ENCODE peak calls at places on chromosomes 1 and 21, in nine cellular contexts. C, J, E, S, N, R, X, L and P are unnamed samples.

GRCh38 chr1:117673405-117673804 is 67.6 kb downstream of the TENT5C start:
- DNase-seq in L (peak; percentile 82), X (no peak), E (no peak), N (no peak), R (peak; percentile 36), C (no peak), S (no peak), J (peak; percentile 86), P (peak; percentile 49)

GRCh38 chr1:208691012-208691411 is 446.8 kb upstream of the PLXNA2 start:
- DNase-seq in C (no peak), N (no peak), X (no peak), J (no peak), E (no peak), L (no peak), R (no peak), S (no peak), P (no peak)

GRCh38 chr1:24438423-24438901 is 22.9 kb downstream of the NIPAL3 start:
- DNase-seq in R (peak; percentile 5), J (no peak), E (no peak), L (peak; percentile 57), S (no peak), X (no peak), C (no peak), N (no peak), P (no peak)

GRCh38 chr1:67618285-67619018 is 66.5 kb upstream of the GADD45A start:
- DNase-seq in J (peak; percentile 95), E (peak; percentile 92), C (no peak), N (no peak), R (peak; percentile 93), L (peak; percentile 94), S (peak; percentile 64), X (no peak), P (peak; percentile 96)

GRCh38 chr1:12275370-12275769 is 45.5 kb downstream of the VPS13D start:
- DNase-seq in X (no peak), E (no peak), C (peak; percentile 35), S (peak; percentile 30), R (peak; percentile 29), J (no peak), N (peak; percentile 54), L (peak; percentile 28), P (peak; percentile 25)

GRCh38 chr1:240044620-240045019 is 47.1 kb upstream of the FMN2 start:
- DNase-seq in S (no peak), L (peak; percentile 48), R (no peak), X (no peak), C (no peak), J (peak; percentile 41), N (no peak), E (no peak), P (no peak)

GRCh38 chr1:109538827-109539555 is 681 bp upstream of the GPR61 start:
- DNase-seq in N (no peak), R (no peak), X (no peak), E (no peak), C (no peak), L (no peak), S (no peak), J (no peak), P (no peak)

GRCh38 chr1:166489670-166490436 is 323.1 kb upstream of the FAM78B start:
- DNase-seq in C (no peak), S (no peak), J (no peak), R (no peak), E (no peak), X (no peak), L (peak; percentile 58), N (no peak), P (peak; percentile 20)

GRCh38 chr1:18951818-18952391 is 4.6 kb downstream of the IFFO2 start:
- DNase-seq in N (no peak), L (no peak), C (no peak), S (peak; percentile 36), J (no peak), X (no peak), R (no peak), E (no peak), P (no peak)

GRCh38 chr1:109959974-109960744 is 24.4 kb upstream of the AHCYL1 start:
- DNase-seq in C (peak; percentile 87), L (peak; percentile 79), N (peak; percentile 62), J (peak; percentile 80), R (peak; percentile 80), S (no peak), E (no peak), X (no peak), P (peak; percentile 52)

GRCh38 chr1:165467706-165468105 is 22.8 kb upstream of the RXRG start:
- DNase-seq in L (no peak), X (no peak), N (no peak), J (no peak), C (no peak), R (no peak), S (no peak), E (no peak), P (no peak)

GRCh38 chr1:13813398-13814012 is 113.5 kb downstream of the PRDM2 start:
- DNase-seq in L (peak; percentile 27), C (no peak), E (no peak), N (peak; percentile 50), S (no peak), X (no peak), R (no peak), J (no peak), P (no peak)

GRCh38 chr21:38840456-38841129 is 34.9 kb downstream of the ETS2 start:
- DNase-seq in X (no peak), N (no peak), R (no peak), S (no peak), E (no peak), J (no peak), L (no peak), C (no peak), P (no peak)

DNA sequence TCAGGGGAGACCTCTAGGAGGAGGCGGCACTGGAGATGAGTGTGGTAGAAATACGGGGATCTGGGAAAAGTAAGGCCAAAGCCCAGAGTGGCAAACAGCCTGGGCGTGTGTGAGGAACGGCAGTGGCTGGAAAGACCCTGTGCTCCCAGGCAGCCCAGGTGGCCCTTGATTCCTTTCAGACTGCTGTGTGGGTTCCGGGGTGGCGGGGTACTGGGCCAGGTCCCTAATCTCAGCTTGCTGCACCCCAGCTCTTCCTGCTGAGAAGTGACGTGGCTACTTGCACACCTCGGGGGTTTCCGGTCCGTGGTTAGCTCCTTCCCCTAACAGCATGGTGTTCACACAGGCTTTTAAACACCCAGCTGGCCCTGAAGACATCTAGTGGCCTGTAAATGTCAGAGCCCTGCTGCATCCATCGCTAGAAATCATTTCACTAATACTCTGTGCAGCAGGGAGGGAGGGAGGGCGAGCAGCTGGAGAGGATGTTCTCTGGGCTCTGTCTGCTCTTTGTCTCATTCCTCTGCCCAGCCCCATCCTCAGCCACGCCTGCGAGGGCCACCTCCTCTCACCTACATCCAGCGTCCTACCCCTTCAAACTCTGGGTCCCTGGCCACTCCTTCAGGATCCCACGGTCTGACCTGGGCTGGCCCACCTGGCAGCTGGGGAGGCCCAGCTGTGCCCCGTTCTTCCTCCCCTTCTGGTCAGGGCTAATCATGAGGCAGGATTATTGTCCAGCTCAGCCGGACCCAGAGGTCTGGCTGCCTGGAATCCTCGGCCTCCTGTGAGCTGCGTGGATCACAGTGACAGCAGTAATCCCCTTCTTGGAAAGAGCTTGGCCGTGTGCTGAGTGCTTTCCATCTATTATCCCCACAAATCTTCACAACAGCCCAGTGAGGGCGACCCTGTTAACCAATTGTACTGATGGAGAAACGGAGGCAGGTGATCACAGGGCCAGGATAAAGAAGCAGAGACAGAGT is 7.2 kb downstream of the ZDHHC18 start:
- DNase-seq in J (no peak), N (no peak), C (no peak), X (peak; percentile 39), E (no peak), L (no peak), S (peak; percentile 64), R (no peak), P (no peak)
- H3K4me3 ChIP-seq in J (no peak overlapping the region), N (no peak overlapping the region), C (no peak overlapping the region), X (no peak overlapping the region), E (no peak overlapping the region), L (no peak overlapping the region), S (no peak overlapping the region), R (no peak overlapping the region), P (no peak overlapping the region)

DNA sequence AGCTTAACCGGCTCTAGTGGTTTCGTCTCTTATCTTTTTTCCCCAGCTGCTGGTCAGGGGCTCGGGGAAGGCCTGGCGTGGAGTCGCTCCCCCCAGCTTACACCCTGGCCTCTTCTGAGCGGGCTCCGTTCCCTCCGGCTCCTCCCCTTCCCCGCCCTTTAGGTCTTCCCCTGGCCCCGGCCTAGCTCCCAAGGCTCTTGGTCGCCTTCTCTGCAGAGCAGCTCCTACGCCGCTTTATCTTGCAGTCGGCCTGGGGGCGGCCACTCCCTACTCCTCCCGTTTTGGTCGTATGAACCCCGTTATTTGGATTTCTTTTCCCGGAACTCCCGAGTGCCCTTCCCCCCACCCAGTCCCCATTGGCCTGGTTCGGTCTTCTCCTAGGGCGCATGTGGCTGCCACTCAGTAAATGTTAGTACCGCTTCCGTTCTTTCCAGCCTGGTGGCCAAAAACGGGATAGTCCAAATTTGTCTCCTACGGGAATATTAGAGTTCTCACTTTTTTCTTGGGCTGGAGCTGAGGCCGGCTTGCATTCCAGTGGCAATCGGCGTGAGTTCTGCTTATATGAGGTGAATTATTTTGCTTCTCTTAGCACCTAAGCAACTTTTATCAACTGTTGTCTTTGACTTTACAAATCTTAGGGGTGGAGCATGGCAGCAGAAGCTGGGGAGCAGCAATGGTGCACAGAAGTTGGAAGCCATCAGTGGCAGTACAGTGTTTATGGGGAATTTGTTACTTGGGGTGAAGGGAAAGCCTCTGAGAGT is 474 bp downstream of the THRAP3 start:
- DNase-seq in J (peak; percentile 84), C (peak; percentile 92), E (peak; percentile 96), L (peak; percentile 83), R (peak; percentile 86), X (no peak), S (peak; percentile 65), N (peak; percentile 84), P (peak; percentile 84)
- TF ChIP-seq CTCF in J (peak; percentile 48), C (no peak), E (peak; percentile 28), L (peak; percentile 48), R (peak; percentile 37), X (peak; percentile 54), S (peak; percentile 27), N (peak; percentile 45), P (peak; percentile 51)

DNA sequence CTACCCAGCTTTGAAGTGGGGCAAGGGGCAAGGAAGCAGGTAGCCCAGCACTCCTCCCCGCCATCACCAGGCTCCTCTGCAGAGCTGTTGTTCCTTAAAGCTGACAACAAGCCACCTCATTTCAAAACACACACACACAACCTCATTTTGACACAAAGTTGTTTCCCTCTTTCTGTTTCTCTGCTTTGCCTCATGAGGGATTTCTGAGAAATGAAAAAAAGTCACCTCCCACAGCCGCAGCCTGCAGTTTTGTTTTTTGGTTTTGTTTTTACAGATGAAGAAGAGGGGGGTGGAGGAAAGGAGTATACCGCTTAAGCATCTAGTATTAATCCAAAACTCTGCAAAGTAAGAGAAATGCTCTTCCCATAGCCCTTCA is 12.1 kb downstream of the MCL1 start:
- DNase-seq in X (no peak), N (no peak), E (no peak), L (peak; percentile 55), C (no peak), J (no peak), S (no peak), R (no peak), P (peak; percentile 21)
- H3K4me3 ChIP-seq in X (peak overlapping the region; percentile 29), N (no peak overlapping the region), E (peak overlapping the region; percentile 52), L (peak overlapping the region; percentile 15), C (no peak overlapping the region), J (peak overlapping the region; percentile 37), S (peak overlapping the region; percentile 36), R (peak overlapping the region; percentile 26), P (peak overlapping the region; percentile 31)

DNA sequence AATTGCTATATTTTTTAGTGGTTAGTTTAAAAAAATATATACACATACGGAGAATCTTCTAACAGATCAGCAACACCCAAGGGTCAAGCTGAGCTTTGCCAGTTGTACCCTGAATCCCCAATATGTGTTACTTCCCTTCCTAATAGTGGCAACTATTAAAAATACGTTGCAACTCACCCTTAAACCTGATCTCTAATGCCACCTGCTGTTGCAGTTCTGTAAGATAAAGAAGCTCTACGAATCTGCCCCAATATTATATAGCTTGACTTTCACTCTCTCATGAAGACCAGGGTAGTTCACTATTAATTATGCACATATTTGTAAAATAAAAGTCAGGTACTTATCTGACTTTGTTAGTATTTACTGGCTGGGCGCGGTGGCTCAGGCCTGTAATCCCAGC is 58.4 kb downstream of the ASH1L start:
- DNase-seq in X (no peak), L (peak; percentile 56), R (peak; percentile 39), N (peak; percentile 27), C (peak; percentile 55), E (no peak), S (no peak), J (peak; percentile 18), P (peak; percentile 52)
- TF ChIP-seq CTCF in X (peak; percentile 48), L (peak; percentile 50), R (peak; percentile 35), N (peak; percentile 41), C (peak; percentile 46), E (peak; percentile 38), S (peak; percentile 25), J (peak; percentile 43), P (peak; percentile 42)